ENCODE peak calls at places on chromosome 4, in seven cellular contexts. L, E, M, I, W, Y and A are unnamed samples.

GRCh38 chr4:40548256-40548655 is 81.4 kb downstream of the RBM47 start:
- DNase-seq in W (no peak), Y (no peak), I (no peak), M (no peak), E (no peak), L (no peak), A (no peak)

GRCh38 chr4:180372671-180373070 is 1870.5 kb upstream of the TENM3 start:
- DNase-seq in M (no peak), Y (no peak), I (no peak), E (no peak), L (no peak), W (no peak), A (no peak)

GRCh38 chr4:47824844-47825243 is 13.0 kb downstream of the CORIN start:
- DNase-seq in L (peak), Y (no peak), E (no peak), W (no peak), I (no peak), M (no peak), A (peak)

GRCh38 chr4:73836373-73837269 is at the start of gene CXCL6:
- DNase-seq in Y (peak), W (peak), I (peak), M (no peak), L (peak), E (peak), A (no peak)

GRCh38 chr4:4717692-4718091 is 141.8 kb upstream of the MSX1 start:
- DNase-seq in L (no peak), E (no peak), I (no peak), Y (no peak), W (no peak), M (no peak), A (no peak)

GRCh38 chr4:99628040-99628439 is 29.6 kb downstream of the C4orf54 start:
- DNase-seq in W (no peak), E (no peak), L (no peak), I (no peak), Y (no peak), M (no peak), A (no peak)

GRCh38 chr4:7068279-7068842 is 497 bp upstream of the GRPEL1 start:
- DNase-seq in L (no peak), W (no peak), I (no peak), Y (no peak), E (no peak), M (no peak), A (peak)

GRCh38 chr4:98558366-98558765 is 100.0 kb downstream of the TSPAN5 start:
- DNase-seq in L (peak), I (no peak), Y (no peak), E (no peak), W (no peak), M (no peak), A (no peak)

GRCh38 chr4:150828159-150828558 is 186.9 kb downstream of the LRBA start:
- DNase-seq in M (peak), I (peak), E (no peak), W (no peak), L (no peak), Y (no peak), A (no peak)

GRCh38 chr4:139922625-139923024 is 231.4 kb downstream of the MAML3 start:
- DNase-seq in I (no peak), E (no peak), L (no peak), M (no peak), Y (no peak), W (no peak), A (no peak)

GRCh38 chr4:13821522-13821921 is 194.0 kb upstream of the BOD1L1 start:
- DNase-seq in W (no peak), L (no peak), E (no peak), I (no peak), M (no peak), Y (no peak), A (no peak)

GRCh38 chr4:2258091-2259035 is 3.5 kb downstream of the MXD4 start:
- DNase-seq in W (peak), M (no peak), L (no peak), Y (peak), I (peak), E (peak), A (peak)

GRCh38 chr4:83011779-83012630 is 1.4 kb upstream of the LIN54 start:
- DNase-seq in W (no peak), L (peak), Y (peak), M (peak), I (peak), E (no peak), A (peak)

GRCh38 chr4:90349632-90350031 is 222.4 kb downstream of the CCSER1 start:
- DNase-seq in I (no peak), L (no peak), W (no peak), M (no peak), E (no peak), Y (no peak), A (no peak)

GRCh38 chr4:128512767-128513322 is 225.2 kb upstream of the PGRMC2 start:
- DNase-seq in W (no peak), E (no peak), I (no peak), Y (no peak), M (no peak), L (no peak), A (no peak)

GRCh38 chr4:83071116-83071515 is 36.1 kb downstream of the COPS4 start:
- DNase-seq in M (no peak), E (no peak), I (no peak), L (no peak), Y (no peak), W (no peak), A (no peak)

GRCh38 chr4:186765138-186765537 is 41.5 kb upstream of the FAT1 start:
- DNase-seq in Y (no peak), L (no peak), W (peak), I (peak), M (no peak), E (no peak), A (no peak)

GRCh38 chr4:139808381-139809206 is 143.0 kb downstream of the MGST2 start:
- DNase-seq in M (no peak), L (peak), I (no peak), E (no peak), Y (no peak), W (no peak), A (no peak)

GRCh38 chr4:76087007-76087769 is 12.7 kb downstream of the ART3 start:
- DNase-seq in E (no peak), I (peak), M (peak), Y (peak), L (peak), W (no peak), A (no peak)

GRCh38 chr4:536351-536972 is 37.5 kb downstream of the PIGG start:
- DNase-seq in I (no peak), E (no peak), M (no peak), L (no peak), W (no peak), Y (no peak), A (no peak)

GRCh38 chr4:5573965-5574364 is 134.4 kb downstream of the EVC2 start:
- DNase-seq in Y (no peak), W (no peak), I (no peak), E (no peak), M (no peak), L (no peak), A (no peak)

GRCh38 chr4:163688856-163689255 is 194.4 kb downstream of the TMA16 start:
- DNase-seq in E (no peak), L (no peak), W (no peak), Y (no peak), I (no peak), M (no peak), A (no peak)
- TF ChIP-seq CTCF in E (no peak), L (no peak), W (no peak), Y (no peak), I (no peak), M (no peak), A (no peak)

GRCh38 chr4:135718019-135718418 is 1516.4 kb upstream of the PABPC4L start:
- DNase-seq in E (no peak), W (no peak), L (no peak), M (no peak), Y (no peak), I (no peak), A (no peak)
- TF ChIP-seq CTCF in E (no peak), W (no peak), L (no peak), M (no peak), Y (no peak), I (no peak), A (no peak)

GRCh38 chr4:153668647-153669046 is 15.4 kb upstream of the TLR2 start:
- DNase-seq in Y (no peak), M (no peak), I (no peak), L (no peak), W (no peak), E (no peak), A (no peak)
- TF ChIP-seq CTCF in Y (no peak), M (no peak), I (no peak), L (no peak), W (no peak), E (no peak), A (no peak)

GRCh38 chr4:109156346-109156745 is 146.1 kb downstream of the COL25A1 start:
- DNase-seq in E (no peak), M (no peak), W (no peak), Y (no peak), I (no peak), L (no peak), A (no peak)

GRCh38 chr4:109157205-109157604 is 145.3 kb downstream of the COL25A1 start:
- DNase-seq in E (no peak), L (no peak), Y (no peak), M (no peak), W (no peak), I (no peak), A (no peak)

GRCh38 chr4:109155112-109155511 is 147.3 kb downstream of the COL25A1 start:
- DNase-seq in Y (no peak), W (no peak), L (no peak), E (no peak), I (no peak), M (no peak), A (no peak)

GRCh38 chr4:109160494-109160893 is 142.0 kb downstream of the COL25A1 start:
- DNase-seq in Y (no peak), M (no peak), L (no peak), E (no peak), I (no peak), W (no peak), A (no peak)

DNA sequence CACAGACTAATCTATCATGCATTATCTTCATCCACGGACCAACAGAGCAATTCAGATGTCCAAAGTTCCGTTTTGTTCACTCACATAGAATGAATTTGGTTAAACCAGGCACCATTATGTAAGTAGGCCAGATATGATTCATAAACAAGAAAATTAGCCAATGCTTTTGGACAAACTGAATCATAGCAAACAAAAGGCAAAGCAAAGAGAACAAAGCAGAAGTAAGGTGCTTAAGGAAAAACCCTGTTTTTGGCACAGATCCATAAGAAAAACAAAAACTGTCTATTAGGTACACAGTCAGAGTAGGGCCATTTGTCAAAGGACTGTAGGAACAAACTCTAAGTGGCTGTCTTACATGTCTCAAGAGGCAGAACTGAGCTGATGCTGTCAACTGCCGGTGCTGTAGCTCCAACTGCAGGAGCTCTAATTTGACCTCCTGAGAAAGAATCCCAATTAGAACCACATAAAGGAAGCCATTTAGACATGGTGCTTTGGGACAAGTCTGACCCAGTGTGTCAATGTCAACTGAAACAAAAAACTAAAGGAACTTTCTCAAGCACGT is 146.7 kb downstream of the COL25A1 start:
- DNase-seq in E (no peak), Y (no peak), L (peak), W (no peak), M (no peak), I (no peak), A (no peak)
- TF ChIP-seq CTCF in E (no peak), Y (no peak), L (no peak), W (no peak), M (no peak), I (no peak), A (no peak)

GRCh38 chr4:169909897-169910296 is 116.3 kb downstream of the MFAP3L start:
- DNase-seq in L (no peak), M (no peak), W (no peak), Y (no peak), E (no peak), I (no peak), A (no peak)

GRCh38 chr4:169906104-169906503 is 120.1 kb downstream of the MFAP3L start:
- DNase-seq in M (no peak), L (no peak), I (no peak), W (no peak), E (no peak), Y (no peak), A (no peak)

GRCh38 chr4:169907705-169908104 is 118.5 kb downstream of the MFAP3L start:
- DNase-seq in W (no peak), Y (no peak), I (no peak), M (no peak), L (no peak), E (no peak), A (no peak)

GRCh38 chr4:169909479-169909878 is 116.7 kb downstream of the MFAP3L start:
- DNase-seq in Y (no peak), W (no peak), M (no peak), I (no peak), E (no peak), L (no peak), A (no peak)

DNA sequence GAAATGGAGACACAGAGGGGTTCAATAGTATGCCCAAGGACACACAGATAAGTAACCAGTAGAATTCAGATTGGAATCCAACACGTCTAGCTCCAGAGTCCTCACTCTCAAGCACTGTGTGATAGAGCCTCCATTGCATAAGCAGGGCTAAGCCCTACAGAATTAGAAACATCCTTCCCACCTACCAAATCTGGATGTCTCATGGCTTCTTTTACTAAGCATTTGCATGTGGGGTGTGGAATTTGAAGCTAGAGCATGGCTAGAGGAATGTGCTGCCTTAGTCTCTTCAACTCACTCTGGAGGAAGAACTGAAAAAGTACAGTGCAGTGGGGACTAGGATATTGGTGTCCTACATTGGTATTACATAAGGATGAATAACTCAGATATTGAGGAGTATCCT is 119.4 kb downstream of the MFAP3L start:
- DNase-seq in L (no peak), I (no peak), Y (no peak), W (no peak), M (no peak), E (no peak), A (no peak)
- TF ChIP-seq CTCF in L (no peak), I (no peak), Y (no peak), W (no peak), M (no peak), E (no peak), A (no peak)